ENCODE peak calls at places on chromosomes 2 and 18, in seven cellular contexts. One of them, this sample, is unnamed.

GRCh38 chr2:139916822-139917221 is 1136.6 kb upstream of the NXPH2 start:
- DNase-seq in heart left ventricle: no peak
- DNase-seq in left ventricle myocardium inferior: no peak
- DNase-seq in esophagus squamous epithelium: no peak
- DNase-seq in Peyer's patch: no peak
- DNase-seq in stomach: no peak
- DNase-seq in A549: no peak
- DNase-seq in this sample: no peak

GRCh38 chr2:109120166-109120565 is 8.8 kb upstream of the SH3RF3 start:
- DNase-seq in Peyer's patch: no peak
- DNase-seq in heart left ventricle: no peak
- DNase-seq in esophagus squamous epithelium: no peak
- DNase-seq in stomach: no peak
- DNase-seq in A549: no peak
- DNase-seq in left ventricle myocardium inferior: no peak
- DNase-seq in this sample: no peak

GRCh38 chr18:37435996-37436395 is 129.6 kb downstream of the CELF4 start:
- DNase-seq in heart left ventricle: no peak
- DNase-seq in left ventricle myocardium inferior: no peak
- DNase-seq in A549: no peak
- DNase-seq in stomach: no peak
- DNase-seq in Peyer's patch: no peak
- DNase-seq in esophagus squamous epithelium: no peak
- DNase-seq in this sample: no peak

GRCh38 chr2:18722101-18722500 is 132.7 kb upstream of the NT5C1B start:
- DNase-seq in esophagus squamous epithelium: no peak
- DNase-seq in heart left ventricle: no peak
- DNase-seq in left ventricle myocardium inferior: no peak
- DNase-seq in stomach: no peak
- DNase-seq in A549: no peak
- DNase-seq in Peyer's patch: no peak
- DNase-seq in this sample: no peak

GRCh38 chr2:19632327-19633040 is 269.3 kb downstream of the TTC32 start:
- DNase-seq in stomach: no peak
- DNase-seq in esophagus squamous epithelium: no peak
- DNase-seq in heart left ventricle: peak; percentile 29
- DNase-seq in Peyer's patch: no peak
- DNase-seq in A549: no peak
- DNase-seq in left ventricle myocardium inferior: peak; percentile 47
- DNase-seq in this sample: no peak

GRCh38 chr2:121164042-121164441 is 121.0 kb downstream of the TFCP2L1 start:
- DNase-seq in stomach: no peak
- DNase-seq in heart left ventricle: no peak
- DNase-seq in Peyer's patch: no peak
- DNase-seq in A549: no peak
- DNase-seq in left ventricle myocardium inferior: no peak
- DNase-seq in esophagus squamous epithelium: no peak
- DNase-seq in this sample: no peak

GRCh38 chr2:30106543-30106942 is 40.3 kb upstream of the YPEL5 start:
- DNase-seq in stomach: no peak
- DNase-seq in A549: no peak
- DNase-seq in esophagus squamous epithelium: no peak
- DNase-seq in heart left ventricle: no peak
- DNase-seq in left ventricle myocardium inferior: no peak
- DNase-seq in Peyer's patch: no peak
- DNase-seq in this sample: no peak

GRCh38 chr2:107810734-107811133 is 16.0 kb upstream of the RGPD4 start:
- DNase-seq in A549: no peak
- DNase-seq in left ventricle myocardium inferior: no peak
- DNase-seq in esophagus squamous epithelium: no peak
- DNase-seq in stomach: no peak
- DNase-seq in heart left ventricle: no peak
- DNase-seq in Peyer's patch: no peak
- DNase-seq in this sample: no peak

GRCh38 chr2:186887107-186888090 is 38.4 kb upstream of the ZSWIM2 start:
- DNase-seq in esophagus squamous epithelium: no peak
- DNase-seq in Peyer's patch: no peak
- DNase-seq in left ventricle myocardium inferior: peak; percentile 55
- DNase-seq in A549: no peak
- DNase-seq in heart left ventricle: peak; percentile 48
- DNase-seq in stomach: no peak
- DNase-seq in this sample: no peak

GRCh38 chr2:152493417-152493816 is 158.4 kb downstream of the FMNL2 start:
- DNase-seq in stomach: no peak
- DNase-seq in left ventricle myocardium inferior: no peak
- DNase-seq in A549: no peak
- DNase-seq in Peyer's patch: no peak
- DNase-seq in heart left ventricle: no peak
- DNase-seq in esophagus squamous epithelium: no peak
- DNase-seq in this sample: no peak

GRCh38 chr18:62717059-62717849 is 1.9 kb downstream of the PHLPP1 start:
- DNase-seq in A549: peak; percentile 4
- DNase-seq in stomach: peak; percentile 52
- DNase-seq in esophagus squamous epithelium: no peak
- DNase-seq in heart left ventricle: no peak
- DNase-seq in Peyer's patch: peak; percentile 38
- DNase-seq in left ventricle myocardium inferior: no peak
- DNase-seq in this sample: no peak

GRCh38 chr2:3635171-3636008 is 22.6 kb upstream of the ALLC start:
- DNase-seq in Peyer's patch: no peak
- DNase-seq in A549: no peak
- DNase-seq in heart left ventricle: peak; percentile 13
- DNase-seq in left ventricle myocardium inferior: no peak
- DNase-seq in stomach: peak; percentile 21
- DNase-seq in esophagus squamous epithelium: no peak
- DNase-seq in this sample: no peak

GRCh38 chr18:34222396-34223163 is 2.1 kb downstream of the NOL4 start:
- DNase-seq in heart left ventricle: no peak
- DNase-seq in Peyer's patch: no peak
- DNase-seq in A549: no peak
- DNase-seq in left ventricle myocardium inferior: peak; percentile 16
- DNase-seq in esophagus squamous epithelium: no peak
- DNase-seq in stomach: no peak
- DNase-seq in this sample: no peak

GRCh38 chr2:230668184-230668938 is 44.3 kb upstream of the CAB39 start:
- DNase-seq in heart left ventricle: peak; percentile 55
- DNase-seq in Peyer's patch: no peak
- DNase-seq in esophagus squamous epithelium: no peak
- DNase-seq in A549: no peak
- DNase-seq in stomach: no peak
- DNase-seq in left ventricle myocardium inferior: peak; percentile 44
- DNase-seq in this sample: no peak

GRCh38 chr2:11764359-11764758 is 17.9 kb downstream of the LPIN1 start:
- DNase-seq in A549: no peak
- DNase-seq in heart left ventricle: peak; percentile 66
- DNase-seq in left ventricle myocardium inferior: peak; percentile 79
- DNase-seq in esophagus squamous epithelium: no peak
- DNase-seq in stomach: peak; percentile 75
- DNase-seq in Peyer's patch: no peak
- DNase-seq in this sample: no peak

GRCh38 chr2:190802133-190802532 is 78.5 kb upstream of the GLS start:
- DNase-seq in heart left ventricle: no peak
- DNase-seq in stomach: no peak
- DNase-seq in left ventricle myocardium inferior: no peak
- DNase-seq in A549: no peak
- DNase-seq in esophagus squamous epithelium: no peak
- DNase-seq in Peyer's patch: no peak
- DNase-seq in this sample: no peak

GRCh38 chr18:2827076-2827475 is 19.7 kb upstream of the EMILIN2 start:
- DNase-seq in heart left ventricle: no peak
- DNase-seq in Peyer's patch: no peak
- DNase-seq in stomach: no peak
- DNase-seq in esophagus squamous epithelium: no peak
- DNase-seq in left ventricle myocardium inferior: no peak
- DNase-seq in A549: no peak
- DNase-seq in this sample: no peak

GRCh38 chr2:237886702-237887481 is 27.5 kb downstream of the RAMP1 start:
- DNase-seq in A549: no peak
- DNase-seq in esophagus squamous epithelium: no peak
- DNase-seq in Peyer's patch: no peak
- DNase-seq in stomach: no peak
- DNase-seq in left ventricle myocardium inferior: peak; percentile 85
- DNase-seq in heart left ventricle: peak; percentile 89
- DNase-seq in this sample: peak; percentile 55

GRCh38 chr2:134206573-134206972 is 47.3 kb upstream of the MGAT5 start:
- DNase-seq in A549: no peak
- DNase-seq in heart left ventricle: peak; percentile 42
- DNase-seq in stomach: peak; percentile 38
- DNase-seq in left ventricle myocardium inferior: peak; percentile 40
- DNase-seq in esophagus squamous epithelium: no peak
- DNase-seq in Peyer's patch: no peak
- DNase-seq in this sample: no peak

GRCh38 chr2:222842517-222843174 is 18.2 kb upstream of the ACSL3 start:
- DNase-seq in Peyer's patch: no peak
- DNase-seq in esophagus squamous epithelium: no peak
- DNase-seq in left ventricle myocardium inferior: no peak
- DNase-seq in A549: peak; percentile 41
- DNase-seq in stomach: no peak
- DNase-seq in heart left ventricle: no peak
- DNase-seq in this sample: no peak

GRCh38 chr18:25724121-25724520 is 366.3 kb downstream of the SS18 start:
- DNase-seq in heart left ventricle: no peak
- DNase-seq in Peyer's patch: no peak
- DNase-seq in A549: no peak
- DNase-seq in left ventricle myocardium inferior: no peak
- DNase-seq in esophagus squamous epithelium: no peak
- DNase-seq in stomach: no peak
- DNase-seq in this sample: no peak

GRCh38 chr2:128317186-128317897 is 1.3 kb downstream of the HS6ST1 start:
- DNase-seq in esophagus squamous epithelium: no peak
- DNase-seq in left ventricle myocardium inferior: no peak
- DNase-seq in Peyer's patch: peak; percentile 80
- DNase-seq in heart left ventricle: peak; percentile 30
- DNase-seq in A549: no peak
- DNase-seq in stomach: peak; percentile 43
- DNase-seq in this sample: no peak

GRCh38 chr2:172436889-172437288 is 9.5 kb downstream of the ITGA6 start:
- DNase-seq in left ventricle myocardium inferior: no peak
- DNase-seq in Peyer's patch: no peak
- DNase-seq in A549: no peak
- DNase-seq in stomach: no peak
- DNase-seq in heart left ventricle: no peak
- DNase-seq in esophagus squamous epithelium: no peak
- DNase-seq in this sample: no peak

DNA sequence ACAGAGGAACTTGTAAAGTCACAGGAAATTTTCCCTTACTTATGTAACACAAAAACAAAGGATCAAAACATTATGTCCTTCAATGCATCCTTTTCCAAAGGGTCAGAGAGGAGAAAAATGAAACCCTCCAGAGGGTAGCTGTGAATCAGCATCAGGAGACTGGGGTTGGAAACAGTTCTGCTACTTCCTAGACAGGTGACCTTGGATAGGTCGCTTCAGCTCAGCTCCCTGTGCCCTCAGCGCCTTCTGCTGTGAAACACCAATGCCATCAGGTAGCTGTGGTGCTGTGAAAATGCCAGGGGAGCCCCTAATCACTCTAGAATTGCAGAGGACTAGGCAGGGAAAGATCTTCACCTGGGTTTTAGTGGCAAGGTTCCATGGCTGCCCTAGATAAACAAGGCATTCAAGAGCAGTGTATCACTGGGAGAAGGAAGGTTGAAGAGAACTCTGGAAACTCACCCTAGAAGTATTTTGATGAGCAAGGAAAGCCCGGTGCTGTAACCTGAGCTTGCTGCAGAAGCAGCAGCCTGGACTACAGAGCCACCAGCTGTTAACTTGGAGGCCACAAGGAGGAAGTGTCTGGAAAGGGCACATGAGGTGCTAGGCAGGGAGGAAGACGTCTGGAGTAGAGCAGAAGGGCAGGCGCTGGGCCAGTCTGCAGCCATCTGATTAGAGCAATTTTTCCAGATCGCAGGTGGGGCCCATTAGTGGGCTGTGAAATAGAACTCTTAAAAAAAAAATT is 100.7 kb upstream of the MCFD2 start:
- DNase-seq in Peyer's patch: no peak
- DNase-seq in left ventricle myocardium inferior: no peak
- DNase-seq in A549: peak; percentile 84
- DNase-seq in heart left ventricle: no peak
- DNase-seq in stomach: no peak
- DNase-seq in esophagus squamous epithelium: no peak
- DNase-seq in this sample: peak; percentile 93
- TF ChIP-seq CTCF in Peyer's patch: no peak
- TF ChIP-seq CTCF in left ventricle myocardium inferior: no peak
- TF ChIP-seq CTCF in A549: no peak
- TF ChIP-seq CTCF in heart left ventricle: no peak
- TF ChIP-seq CTCF in stomach: no peak
- TF ChIP-seq CTCF in esophagus squamous epithelium: no peak
- TF ChIP-seq CTCF in this sample: peak; percentile 47

DNA sequence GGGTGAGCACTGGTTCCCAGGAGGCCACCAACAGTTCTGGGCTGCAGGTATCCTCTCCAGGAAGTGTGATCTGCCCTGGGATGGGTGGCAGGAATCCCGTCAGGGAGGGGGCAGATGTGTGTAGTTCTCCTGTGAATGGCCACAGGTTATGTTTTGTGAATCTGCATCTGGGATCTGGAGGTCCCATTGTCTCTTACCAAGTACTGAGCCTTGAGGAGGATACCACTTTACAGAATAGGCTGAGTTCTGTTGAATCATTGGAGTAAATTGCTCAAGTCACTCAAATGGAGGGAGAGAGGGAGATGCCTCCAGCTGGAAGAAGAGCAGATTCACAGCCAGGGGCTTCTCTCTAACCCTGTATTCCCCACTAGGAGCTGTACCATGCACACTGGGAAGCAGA is 168.2 kb downstream of the ANKRD30B start:
- DNase-seq in heart left ventricle: no peak
- DNase-seq in Peyer's patch: no peak
- DNase-seq in stomach: no peak
- DNase-seq in left ventricle myocardium inferior: no peak
- DNase-seq in A549: no peak
- DNase-seq in esophagus squamous epithelium: no peak
- DNase-seq in this sample: no peak
- H3K9me3 ChIP-seq in heart left ventricle: no peaks in the 10 kb centered on the region
- H3K9me3 ChIP-seq in Peyer's patch: no peaks in the 10 kb centered on the region
- H3K9me3 ChIP-seq in stomach: no peaks in the 10 kb centered on the region
- H3K9me3 ChIP-seq in left ventricle myocardium inferior: no peaks in the 10 kb centered on the region
- H3K9me3 ChIP-seq in A549: no peaks in the 10 kb centered on the region
- H3K9me3 ChIP-seq in esophagus squamous epithelium: no peaks in the 10 kb centered on the region
- H3K9me3 ChIP-seq in this sample: peaks cover 32% of the 10 kb centered on the region

GRCh38 chr18:26818461-26818860 is 47.0 kb downstream of the AQP4 start:
- DNase-seq in Peyer's patch: no peak
- DNase-seq in stomach: no peak
- DNase-seq in heart left ventricle: no peak
- DNase-seq in A549: no peak
- DNase-seq in left ventricle myocardium inferior: no peak
- DNase-seq in esophagus squamous epithelium: no peak
- DNase-seq in this sample: no peak

GRCh38 chr18:26812462-26812861 is 53.0 kb downstream of the AQP4 start:
- DNase-seq in A549: no peak
- DNase-seq in esophagus squamous epithelium: no peak
- DNase-seq in stomach: no peak
- DNase-seq in left ventricle myocardium inferior: no peak
- DNase-seq in heart left ventricle: no peak
- DNase-seq in Peyer's patch: no peak
- DNase-seq in this sample: no peak

GRCh38 chr18:26813043-26813442 is 52.5 kb downstream of the AQP4 start:
- DNase-seq in stomach: peak; percentile 37
- DNase-seq in left ventricle myocardium inferior: no peak
- DNase-seq in Peyer's patch: no peak
- DNase-seq in A549: peak; percentile 15
- DNase-seq in esophagus squamous epithelium: no peak
- DNase-seq in heart left ventricle: peak; percentile 22
- DNase-seq in this sample: no peak
- TF ChIP-seq CTCF in stomach: no peak
- TF ChIP-seq CTCF in left ventricle myocardium inferior: peak; percentile 64
- TF ChIP-seq CTCF in Peyer's patch: no peak
- TF ChIP-seq CTCF in A549: peak; percentile 57
- TF ChIP-seq CTCF in esophagus squamous epithelium: peak; percentile 35
- TF ChIP-seq CTCF in heart left ventricle: peak; percentile 54
- TF ChIP-seq CTCF in this sample: no peak

GRCh38 chr2:154934213-154934612 is 235.7 kb downstream of the KCNJ3 start:
- DNase-seq in Peyer's patch: no peak
- DNase-seq in left ventricle myocardium inferior: no peak
- DNase-seq in A549: no peak
- DNase-seq in stomach: no peak
- DNase-seq in esophagus squamous epithelium: no peak
- DNase-seq in heart left ventricle: no peak
- DNase-seq in this sample: no peak
- H3K9me3 ChIP-seq in Peyer's patch: no peaks in the 10 kb centered on the region
- H3K9me3 ChIP-seq in left ventricle myocardium inferior: peaks cover 22% of the 10 kb centered on the region
- H3K9me3 ChIP-seq in A549: no peaks in the 10 kb centered on the region
- H3K9me3 ChIP-seq in stomach: no peaks in the 10 kb centered on the region
- H3K9me3 ChIP-seq in esophagus squamous epithelium: no peaks in the 10 kb centered on the region
- H3K9me3 ChIP-seq in heart left ventricle: no peaks in the 10 kb centered on the region
- H3K9me3 ChIP-seq in this sample: peaks cover 9% of the 10 kb centered on the region